ENCODE peak calls at places on chromosomes 12 and 14, in four cellular contexts. F, L, G and R are unnamed samples.

GRCh38 chr14:99983251-99984012 is 81.8 kb upstream of the EVL start:
- DNase-seq in F (no peak), L (no peak), G (no peak), R (no peak)

GRCh38 chr12:116694653-116695463 is 43.0 kb downstream of the SPRING1 start:
- DNase-seq in F (no peak), L (no peak), G (no peak), R (peak)

GRCh38 chr14:59344711-59345455 is 120.3 kb downstream of the GPR135 start:
- DNase-seq in F (no peak), L (no peak), G (no peak), R (no peak)

GRCh38 chr12:39872425-39872824 is 233.5 kb downstream of the SLC2A13 start:
- DNase-seq in F (no peak), L (peak), G (no peak), R (no peak)

GRCh38 chr14:67766035-67766680 is 50.2 kb downstream of the ZFYVE26 start:
- DNase-seq in F (no peak), L (no peak), G (no peak), R (no peak)

GRCh38 chr14:44962573-44963528 is 861 bp downstream of the TOGARAM1 start:
- DNase-seq in F (no peak), L (peak), G (peak), R (no peak)

GRCh38 chr12:93616584-93617101 is 44.2 kb downstream of the SOCS2 start:
- DNase-seq in F (peak), L (peak), G (peak), R (peak)

GRCh38 chr14:29486132-29486531 is 441.5 kb downstream of the PRKD1 start:
- DNase-seq in F (no peak), L (peak), G (no peak), R (no peak)

GRCh38 chr12:124713436-124714082 is 146.1 kb upstream of the NCOR2 start:
- DNase-seq in F (no peak), L (peak), G (peak), R (no peak)

GRCh38 chr14:87690076-87690661 is 302.8 kb downstream of the GALC start:
- DNase-seq in F (peak), L (no peak), G (no peak), R (peak)

GRCh38 chr12:67318786-67319185 is 49.6 kb downstream of the CAND1 start:
- DNase-seq in F (no peak), L (no peak), G (no peak), R (no peak)

GRCh38 chr12:124524231-124524925 is 43.0 kb downstream of the NCOR2 start:
- DNase-seq in F (no peak), L (peak), G (peak), R (no peak)

GRCh38 chr14:22641851-22642250 is 2.3 kb downstream of the OR6J1 start:
- DNase-seq in F (no peak), L (peak), G (no peak), R (no peak)

GRCh38 chr12:58242803-58243628 is 301.6 kb downstream of the ATP23 start:
- DNase-seq in F (no peak), L (no peak), G (peak), R (no peak)

GRCh38 chr12:29709641-29710040 is 74.1 kb downstream of the TMTC1 start:
- DNase-seq in F (no peak), L (no peak), G (no peak), R (no peak)

GRCh38 chr12:59787610-59788009 is 191.8 kb downstream of the SLC16A7 start:
- DNase-seq in F (no peak), L (no peak), G (no peak), R (no peak)

GRCh38 chr12:27619308-27619707 is 76.9 kb upstream of the REP15 start:
- DNase-seq in F (no peak), L (peak), G (peak), R (no peak)

GRCh38 chr14:104694991-104695659 is 5.7 kb downstream of the INF2 start:
- DNase-seq in F (no peak), L (no peak), G (no peak), R (no peak)

GRCh38 chr12:7917392-7918267 is 18.4 kb downstream of the SLC2A3 start:
- DNase-seq in F (no peak), L (no peak), G (no peak), R (peak)

GRCh38 chr12:57762463-57762862 is 4.4 kb downstream of the CYP27B1 start:
- DNase-seq in F (no peak), L (no peak), G (no peak), R (no peak)

GRCh38 chr14:71399057-71399487 is 491.8 kb downstream of the PCNX1 start:
- DNase-seq in F (no peak), L (peak), G (peak), R (no peak)

GRCh38 chr12:100574262-100575074 is 984 bp downstream of the GAS2L3 start:
- DNase-seq in F (peak), L (peak), G (no peak), R (peak)

GRCh38 chr14:100603341-100604125 is 16.3 kb upstream of the BEGAIN start:
- DNase-seq in F (no peak), L (no peak), G (no peak), R (peak)

GRCh38 chr12:26195250-26195640 is at the start of gene SSPN:
- DNase-seq in F (peak), L (peak), G (peak), R (peak)

GRCh38 chr12:104108755-104109445 is 29.1 kb downstream of the NFYB start:
- DNase-seq in F (peak), L (peak), G (peak), R (peak)

GRCh38 chr14:51818748-51819386 is 41.5 kb upstream of the GNG2 start:
- DNase-seq in F (no peak), L (no peak), G (no peak), R (no peak)

GRCh38 chr12:10634427-10634826 is 21.0 kb upstream of the MAGOHB start:
- DNase-seq in F (no peak), L (peak), G (peak), R (no peak)

GRCh38 chr14:56004807-56005579 is 113.2 kb upstream of the PELI2 start:
- DNase-seq in F (peak), L (peak), G (peak), R (peak)

GRCh38 chr14:63454863-63455622 is 88.1 kb downstream of the PPP2R5E start:
- DNase-seq in F (no peak), L (peak), G (peak), R (no peak)

GRCh38 chr12:71725011-71725410 is 29.7 kb upstream of the RAB21 start:
- DNase-seq in F (no peak), L (peak), G (no peak), R (no peak)

GRCh38 chr14:51023964-51024363 is 70.9 kb downstream of the TRIM9 start:
- DNase-seq in F (no peak), L (peak), G (no peak), R (no peak)

GRCh38 chr12:85866929-85867776 is 6.9 kb upstream of the NTS start:
- DNase-seq in F (no peak), L (peak), G (peak), R (peak)

GRCh38 chr12:26823391-26823790 is 9.6 kb downstream of the ITPR2 start:
- DNase-seq in F (no peak), L (peak), G (peak), R (no peak)

GRCh38 chr12:104376650-104377506 is 73.3 kb downstream of the EID3 start:
- DNase-seq in F (no peak), L (peak), G (peak), R (no peak)

DNA sequence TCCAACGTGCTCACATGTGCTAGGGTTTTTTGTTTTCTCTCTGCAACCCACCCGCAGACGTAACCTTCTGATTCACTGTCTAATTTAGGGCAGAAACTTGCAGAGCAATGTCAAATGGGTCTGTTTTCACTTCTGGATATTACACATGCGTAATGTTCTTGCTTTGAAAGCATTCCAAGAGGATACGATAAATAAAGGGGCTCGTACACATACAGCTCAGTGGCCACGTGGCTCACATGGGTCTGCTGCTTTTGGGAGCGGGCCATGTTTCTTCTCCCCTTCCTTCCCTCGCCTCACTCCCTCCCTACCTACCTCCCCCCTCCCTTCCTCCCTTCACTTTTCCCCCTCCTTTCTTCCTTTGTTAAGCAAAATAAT is 23.4 kb downstream of the CACNA1C start:
- DNase-seq in F (no peak), L (peak), G (peak), R (no peak)
- H3K27ac ChIP-seq in F (no peak), L (no peak), G (peak), R (no peak)

DNA sequence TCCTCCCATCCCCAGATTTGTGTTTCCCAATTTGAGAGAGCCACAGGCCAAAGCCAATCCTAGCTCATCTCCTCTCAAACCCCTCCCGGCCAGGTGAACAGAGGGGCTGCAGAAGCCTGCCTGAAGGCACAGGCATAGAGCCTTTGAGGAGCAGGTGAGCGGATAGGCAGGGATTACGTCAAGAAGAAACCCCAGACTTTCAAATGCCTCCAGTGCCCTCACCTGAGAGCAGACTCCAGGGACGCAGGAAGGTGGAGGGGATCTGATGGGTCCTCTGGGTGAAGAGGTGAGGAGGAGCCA is 579 bp downstream of the RND1 start:
- DNase-seq in F (peak), L (no peak), G (no peak), R (no peak)
- H3K9ac ChIP-seq in F (peak), L (peak), G (no peak), R (peak)

GRCh38 chr14:93958567-93959238 is 17.7 kb downstream of the ASB2 start:
- DNase-seq in F (no peak), L (no peak), G (no peak), R (no peak)
- H3K27ac ChIP-seq in F (no peak), L (peak), G (peak), R (no peak)

GRCh38 chr14:31677052-31677451 is 115.8 kb downstream of the NUBPL start:
- DNase-seq in F (no peak), L (no peak), G (no peak), R (no peak)
- H3K9ac ChIP-seq in F (no peak), L (no peak), G (no peak), R (no peak)

GRCh38 chr12:69836015-69836414 is 11.0 kb downstream of the MYRFL start:
- DNase-seq in F (no peak), L (no peak), G (no peak), R (no peak)
- H3K27ac ChIP-seq in F (no peak), L (no peak), G (no peak), R (no peak)

GRCh38 chr12:75631809-75632208 is 120.4 kb upstream of the KRR1 start:
- DNase-seq in F (no peak), L (peak), G (no peak), R (no peak)
- H3K9ac ChIP-seq in F (no peak), L (no peak), G (no peak), R (no peak)